ENCODE peak calls at places on chromosomes 2 and 18, in six cellular contexts. One of them, this sample, is unnamed.

GRCh38 chr2:217749009-217749408 is 253.8 kb downstream of the TNS1 start:
- DNase-seq in left cardiac atrium: no peak
- DNase-seq in NCI-H1105 treated with DMSO at 0.1 percent for 48 hours: no peak
- DNase-seq in stimulated activated CD4-positive, alpha-beta T cell treated with anti-CD3 and anti-CD28 coated beads, TNF-alpha, amount 100 ng/mL, for 1 hour: no peak
- DNase-seq in Peyer's patch: no peak
- DNase-seq in GM03348: no peak
- DNase-seq in this sample: no peak

GRCh38 chr2:109284816-109285215 is 155.8 kb downstream of the SH3RF3 start:
- DNase-seq in GM03348: peak
- DNase-seq in Peyer's patch: no peak
- DNase-seq in stimulated activated CD4-positive, alpha-beta T cell treated with anti-CD3 and anti-CD28 coated beads, TNF-alpha, amount 100 ng/mL, for 1 hour: no peak
- DNase-seq in NCI-H1105 treated with DMSO at 0.1 percent for 48 hours: peak
- DNase-seq in left cardiac atrium: peak
- DNase-seq in this sample: peak

GRCh38 chr2:157596992-157597681 is 31.5 kb downstream of the ACVR1C start:
- DNase-seq in GM03348: peak
- DNase-seq in left cardiac atrium: peak
- DNase-seq in Peyer's patch: peak
- DNase-seq in NCI-H1105 treated with DMSO at 0.1 percent for 48 hours: no peak
- DNase-seq in stimulated activated CD4-positive, alpha-beta T cell treated with anti-CD3 and anti-CD28 coated beads, TNF-alpha, amount 100 ng/mL, for 1 hour: peak
- DNase-seq in this sample: peak

GRCh38 chr2:112481528-112482228 is at the start of gene TTL:
- DNase-seq in stimulated activated CD4-positive, alpha-beta T cell treated with anti-CD3 and anti-CD28 coated beads, TNF-alpha, amount 100 ng/mL, for 1 hour: peak
- DNase-seq in left cardiac atrium: peak
- DNase-seq in GM03348: peak
- DNase-seq in NCI-H1105 treated with DMSO at 0.1 percent for 48 hours: peak
- DNase-seq in Peyer's patch: peak
- DNase-seq in this sample: peak

GRCh38 chr2:71711470-71711857 is 258.1 kb downstream of the DYSF start:
- DNase-seq in Peyer's patch: no peak
- DNase-seq in stimulated activated CD4-positive, alpha-beta T cell treated with anti-CD3 and anti-CD28 coated beads, TNF-alpha, amount 100 ng/mL, for 1 hour: no peak
- DNase-seq in left cardiac atrium: peak
- DNase-seq in GM03348: no peak
- DNase-seq in NCI-H1105 treated with DMSO at 0.1 percent for 48 hours: no peak
- DNase-seq in this sample: peak

GRCh38 chr2:236086971-236087465 is 81.2 kb downstream of the GBX2 start:
- DNase-seq in left cardiac atrium: no peak
- DNase-seq in NCI-H1105 treated with DMSO at 0.1 percent for 48 hours: no peak
- DNase-seq in Peyer's patch: no peak
- DNase-seq in GM03348: no peak
- DNase-seq in stimulated activated CD4-positive, alpha-beta T cell treated with anti-CD3 and anti-CD28 coated beads, TNF-alpha, amount 100 ng/mL, for 1 hour: no peak
- DNase-seq in this sample: no peak

GRCh38 chr2:127161176-127162136 is 54.5 kb upstream of the BIN1 start:
- DNase-seq in GM03348: no peak
- DNase-seq in Peyer's patch: peak
- DNase-seq in stimulated activated CD4-positive, alpha-beta T cell treated with anti-CD3 and anti-CD28 coated beads, TNF-alpha, amount 100 ng/mL, for 1 hour: no peak
- DNase-seq in left cardiac atrium: no peak
- DNase-seq in NCI-H1105 treated with DMSO at 0.1 percent for 48 hours: no peak
- DNase-seq in this sample: no peak

GRCh38 chr18:77124452-77124922 is 8.1 kb downstream of the MBP start:
- DNase-seq in GM03348: no peak
- DNase-seq in left cardiac atrium: no peak
- DNase-seq in Peyer's patch: peak
- DNase-seq in NCI-H1105 treated with DMSO at 0.1 percent for 48 hours: no peak
- DNase-seq in stimulated activated CD4-positive, alpha-beta T cell treated with anti-CD3 and anti-CD28 coated beads, TNF-alpha, amount 100 ng/mL, for 1 hour: no peak
- DNase-seq in this sample: no peak

GRCh38 chr2:126413079-126413478 is 242.9 kb upstream of the GYPC start:
- DNase-seq in NCI-H1105 treated with DMSO at 0.1 percent for 48 hours: no peak
- DNase-seq in left cardiac atrium: no peak
- DNase-seq in stimulated activated CD4-positive, alpha-beta T cell treated with anti-CD3 and anti-CD28 coated beads, TNF-alpha, amount 100 ng/mL, for 1 hour: no peak
- DNase-seq in Peyer's patch: no peak
- DNase-seq in GM03348: no peak
- DNase-seq in this sample: no peak

GRCh38 chr2:6865346-6866238 is at the start of gene CMPK2:
- DNase-seq in GM03348: peak
- DNase-seq in NCI-H1105 treated with DMSO at 0.1 percent for 48 hours: peak
- DNase-seq in Peyer's patch: peak
- DNase-seq in left cardiac atrium: peak
- DNase-seq in stimulated activated CD4-positive, alpha-beta T cell treated with anti-CD3 and anti-CD28 coated beads, TNF-alpha, amount 100 ng/mL, for 1 hour: peak
- DNase-seq in this sample: peak

GRCh38 chr2:35080231-35080905 is 1275.2 kb upstream of the CRIM1 start:
- DNase-seq in left cardiac atrium: no peak
- DNase-seq in stimulated activated CD4-positive, alpha-beta T cell treated with anti-CD3 and anti-CD28 coated beads, TNF-alpha, amount 100 ng/mL, for 1 hour: no peak
- DNase-seq in Peyer's patch: no peak
- DNase-seq in NCI-H1105 treated with DMSO at 0.1 percent for 48 hours: no peak
- DNase-seq in GM03348: no peak
- DNase-seq in this sample: no peak

GRCh38 chr2:54568876-54569298 is 112.8 kb downstream of the SPTBN1 start:
- DNase-seq in NCI-H1105 treated with DMSO at 0.1 percent for 48 hours: no peak
- DNase-seq in Peyer's patch: peak
- DNase-seq in GM03348: no peak
- DNase-seq in left cardiac atrium: no peak
- DNase-seq in stimulated activated CD4-positive, alpha-beta T cell treated with anti-CD3 and anti-CD28 coated beads, TNF-alpha, amount 100 ng/mL, for 1 hour: no peak
- DNase-seq in this sample: no peak

GRCh38 chr2:180124273-180124881 is 117.3 kb upstream of the CWC22 start:
- DNase-seq in left cardiac atrium: no peak
- DNase-seq in stimulated activated CD4-positive, alpha-beta T cell treated with anti-CD3 and anti-CD28 coated beads, TNF-alpha, amount 100 ng/mL, for 1 hour: no peak
- DNase-seq in NCI-H1105 treated with DMSO at 0.1 percent for 48 hours: peak
- DNase-seq in Peyer's patch: no peak
- DNase-seq in GM03348: peak
- DNase-seq in this sample: peak

GRCh38 chr2:196961889-196962288 is 35.4 kb upstream of the PGAP1 start:
- DNase-seq in GM03348: no peak
- DNase-seq in stimulated activated CD4-positive, alpha-beta T cell treated with anti-CD3 and anti-CD28 coated beads, TNF-alpha, amount 100 ng/mL, for 1 hour: no peak
- DNase-seq in left cardiac atrium: no peak
- DNase-seq in Peyer's patch: no peak
- DNase-seq in NCI-H1105 treated with DMSO at 0.1 percent for 48 hours: no peak
- DNase-seq in this sample: no peak